ENCODE peak calls at places on chromosomes 5 and 9, in eight cellular contexts. D, U, E, J, I, Y, T and Z are unnamed samples.

GRCh38 chr9:12784461-12785250 is 9.8 kb downstream of the LURAP1L start:
- DNase-seq in D (peak; percentile 91), U (no peak), E (no peak), J (no peak), I (peak; percentile 56), Y (no peak), T (peak; percentile 97), Z (no peak)

GRCh38 chr5:14326035-14326909 is 183.1 kb downstream of the TRIO start:
- DNase-seq in D (peak; percentile 55), U (no peak), E (no peak), J (no peak), I (no peak), Y (no peak), T (no peak), Z (no peak)

GRCh38 chr9:36118706-36119105 is 17.8 kb upstream of the GLIPR2 start:
- DNase-seq in D (no peak), U (no peak), E (no peak), J (no peak), I (no peak), Y (no peak), T (peak; percentile 32), Z (no peak)

GRCh38 chr5:138953370-138954256 is 78.5 kb upstream of the LRRTM2 start:
- DNase-seq in D (no peak), U (peak; percentile 78), E (peak; percentile 93), J (peak; percentile 4), I (peak; percentile 78), Y (peak; percentile 60), T (peak; percentile 72), Z (no peak)

GRCh38 chr5:160129841-160130240 is 10.6 kb upstream of the PWWP2A start:
- DNase-seq in D (no peak), U (no peak), E (no peak), J (no peak), I (no peak), Y (no peak), T (peak; percentile 10), Z (no peak)

GRCh38 chr5:152271420-152271819 is 133.7 kb downstream of the NMUR2 start:
- DNase-seq in D (peak; percentile 36), U (no peak), E (no peak), J (no peak), I (peak; percentile 17), Y (no peak), T (no peak), Z (no peak)

GRCh38 chr9:121593066-121593465 is 58.4 kb upstream of the DAB2IP start:
- DNase-seq in D (peak; percentile 59), U (peak; percentile 37), E (no peak), J (no peak), I (no peak), Y (no peak), T (no peak), Z (no peak)

GRCh38 chr9:37408933-37409710 is 13.4 kb upstream of the GRHPR start:
- DNase-seq in D (peak; percentile 80), U (no peak), E (no peak), J (no peak), I (no peak), Y (no peak), T (no peak), Z (peak; percentile 66)

DNA sequence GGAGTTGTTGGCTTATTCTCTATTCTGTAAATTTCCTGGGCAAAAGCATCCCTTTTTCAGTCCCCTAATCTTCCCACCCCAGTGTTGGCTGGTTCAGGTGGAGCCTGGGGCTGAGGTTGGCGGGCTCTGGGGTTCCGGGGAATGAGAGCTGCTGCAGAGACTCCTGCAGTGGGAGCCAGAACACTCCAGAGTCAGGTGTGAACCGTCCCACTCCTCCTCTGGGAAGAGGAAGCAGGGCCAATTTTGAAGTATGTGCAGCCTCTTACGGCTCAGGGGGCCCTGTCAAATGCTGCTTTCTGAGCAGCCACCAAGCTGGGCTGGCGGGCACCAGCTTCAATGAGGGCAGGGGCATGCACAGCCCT is 42.9 kb downstream of the JADE2 start:
- DNase-seq in D (no peak), U (no peak), E (no peak), J (no peak), I (no peak), Y (no peak), T (no peak), Z (no peak)
- H3K4me1 ChIP-seq in D (no peaks in the 10 kb centered on the region), U (peaks cover 17% of the 10 kb centered on the region), E (peaks cover 24% of the 10 kb centered on the region), J (no peaks in the 10 kb centered on the region), I (no peaks in the 10 kb centered on the region), Y (peaks cover 43% of the 10 kb centered on the region), T (peaks cover 18% of the 10 kb centered on the region), Z (no peaks in the 10 kb centered on the region)

GRCh38 chr5:144191461-144191860 is 20.8 kb downstream of the KCTD16 start:
- DNase-seq in D (no peak), U (no peak), E (no peak), J (no peak), I (no peak), Y (no peak), T (no peak), Z (no peak)
- H3K4me3 ChIP-seq in D (no peak overlapping the region), U (no peak overlapping the region), E (peak overlapping the region; percentile 22), J (peak overlapping the region; percentile 2), I (no peak overlapping the region), Y (no peak overlapping the region), T (no peak overlapping the region), Z (no peak overlapping the region)

GRCh38 chr9:80028501-80028900 is 456.7 kb downstream of the TLE4 start:
- DNase-seq in D (no peak), U (no peak), E (no peak), J (no peak), I (no peak), Y (no peak), T (peak; percentile 35), Z (no peak)
- H3K27ac ChIP-seq in D (no peak overlapping the region), U (no peak overlapping the region), E (no peak overlapping the region), J (no peak overlapping the region), I (no peak overlapping the region), Y (no peak overlapping the region), T (no peak overlapping the region), Z (no peak overlapping the region)

GRCh38 chr5:158484968-158485367 is 614.7 kb downstream of the EBF1 start:
- DNase-seq in D (no peak), U (peak; percentile 29), E (peak; percentile 33), J (no peak), I (peak; percentile 7), Y (no peak), T (no peak), Z (no peak)
- H3K4me1 ChIP-seq in D (no peaks in the 10 kb centered on the region), U (peaks cover 15% of the 10 kb centered on the region), E (no peaks in the 10 kb centered on the region), J (no peaks in the 10 kb centered on the region), I (no peaks in the 10 kb centered on the region), Y (peaks cover 5% of the 10 kb centered on the region), T (peaks cover 2% of the 10 kb centered on the region), Z (no peaks in the 10 kb centered on the region)

DNA sequence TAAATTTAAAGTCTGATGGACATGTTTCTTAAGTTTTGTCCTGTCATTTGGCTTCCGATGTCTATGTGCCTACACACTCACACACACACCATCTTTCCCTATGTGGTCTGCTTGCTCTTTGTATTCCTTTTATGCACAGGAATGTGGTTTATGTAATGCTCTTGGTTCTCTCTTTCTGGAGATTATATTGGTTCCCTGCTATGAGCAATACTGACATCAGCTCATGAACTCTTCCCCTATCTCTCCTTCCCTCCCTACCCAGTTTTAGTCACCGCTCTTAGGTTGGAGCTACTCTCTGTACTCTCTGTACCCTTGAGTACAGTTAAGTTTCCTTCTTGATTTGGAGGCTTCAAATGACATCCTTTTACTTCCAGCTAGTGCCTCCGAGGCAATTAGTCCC is 77.9 kb upstream of the MVB12B start:
- DNase-seq in D (no peak), U (no peak), E (no peak), J (no peak), I (peak; percentile 85), Y (no peak), T (peak; percentile 97), Z (no peak)
- H3K4me3 ChIP-seq in D (no peak overlapping the region), U (no peak overlapping the region), E (no peak overlapping the region), J (no peak overlapping the region), I (no peak overlapping the region), Y (no peak overlapping the region), T (no peak overlapping the region), Z (no peak overlapping the region)

GRCh38 chr9:93209097-93209496 is 25.2 kb downstream of the WNK2 start:
- DNase-seq in D (no peak), U (no peak), E (no peak), J (no peak), I (no peak), Y (no peak), T (no peak), Z (no peak)

GRCh38 chr9:93211654-93212001 is 27.7 kb downstream of the WNK2 start:
- DNase-seq in D (no peak), U (no peak), E (no peak), J (no peak), I (no peak), Y (no peak), T (no peak), Z (no peak)

GRCh38 chr9:93210974-93211653 is 27.2 kb downstream of the WNK2 start:
- DNase-seq in D (no peak), U (no peak), E (no peak), J (no peak), I (no peak), Y (no peak), T (no peak), Z (no peak)

GRCh38 chr9:93209576-93210323 is 25.8 kb downstream of the WNK2 start:
- DNase-seq in D (no peak), U (no peak), E (no peak), J (no peak), I (no peak), Y (no peak), T (no peak), Z (no peak)

GRCh38 chr9:93210324-93210973 is 26.5 kb downstream of the WNK2 start:
- DNase-seq in D (peak; percentile 96), U (no peak), E (no peak), J (no peak), I (no peak), Y (no peak), T (no peak), Z (no peak)
- H3K27ac ChIP-seq in D (no peak overlapping the region), U (no peak overlapping the region), E (no peak overlapping the region), J (no peak overlapping the region), I (peak overlapping the region; percentile 97), Y (no peak overlapping the region), T (no peak overlapping the region), Z (no peak overlapping the region)

GRCh38 chr5:12110629-12111028 is 206.4 kb upstream of the CTNND2 start:
- DNase-seq in D (no peak), U (no peak), E (no peak), J (no peak), I (no peak), Y (no peak), T (no peak), Z (no peak)
- H3K4me1 ChIP-seq in D (no peaks in the 10 kb centered on the region), U (no peaks in the 10 kb centered on the region), E (no peaks in the 10 kb centered on the region), J (no peaks in the 10 kb centered on the region), I (peaks cover 4% of the 10 kb centered on the region), Y (no peaks in the 10 kb centered on the region), T (no peaks in the 10 kb centered on the region), Z (no peaks in the 10 kb centered on the region)

DNA sequence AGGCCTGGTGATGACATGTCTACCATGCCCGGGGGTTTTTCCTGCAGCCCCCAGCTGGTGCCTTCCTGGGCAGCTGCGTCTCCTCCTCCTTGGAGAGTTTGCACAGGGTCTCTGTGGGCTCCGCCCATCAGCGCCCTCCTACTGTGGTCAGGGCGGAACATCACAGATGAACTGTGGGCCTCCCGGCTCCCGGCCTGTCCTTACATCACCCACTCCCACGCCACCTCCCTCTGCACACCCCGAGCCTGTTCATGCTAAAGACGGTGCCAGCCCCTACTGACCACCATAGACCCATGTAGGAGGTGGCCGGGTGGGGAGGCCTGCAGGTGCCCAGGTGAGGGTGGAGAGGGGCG is 12.6 kb downstream of the GPSM1 start:
- DNase-seq in D (no peak), U (no peak), E (no peak), J (no peak), I (no peak), Y (no peak), T (no peak), Z (no peak)
- H3K4me3 ChIP-seq in D (no peak overlapping the region), U (no peak overlapping the region), E (no peak overlapping the region), J (no peak overlapping the region), I (no peak overlapping the region), Y (no peak overlapping the region), T (no peak overlapping the region), Z (no peak overlapping the region)